ENCODE peak calls at places on chromosome 11, in ten cellular contexts. D is CD8-positive, alpha-beta T cell; Y is tibial nerve; Z is upper lobe of right lung; W is CD8-positive, alpha-beta memory T cell; O is Panc1; M is ovary; G is heart left ventricle; J is GM23248; R is stomach. L is an unnamed sample. For H3K4me1, the result is how much of the 10 kb centered on the place peaks cover.

GRCh38 chr11:60842688-60843605 is 1.0 kb downstream of the CCDC86 start:
- DNase-seq in D (no peak), Y (no peak), Z (no peak), W (no peak), O (no peak), M (no peak), G (no peak), J (peak), R (no peak), L (no peak)

GRCh38 chr11:70018816-70019215 is 59.3 kb upstream of the ANO1 start:
- DNase-seq in D (no peak), Y (no peak), Z (no peak), W (no peak), O (no peak), M (no peak), G (no peak), J (no peak), R (no peak), L (no peak)

GRCh38 chr11:44032304-44033085 is 15.3 kb upstream of the ACCSL start:
- DNase-seq in D (no peak), Y (no peak), Z (peak), W (no peak), O (no peak), M (no peak), G (peak), J (peak), R (no peak), L (no peak)

GRCh38 chr11:120272303-120272702 is 32.4 kb downstream of the POU2F3 start:
- DNase-seq in D (no peak), Y (no peak), Z (no peak), W (no peak), O (no peak), M (no peak), G (no peak), J (peak), R (no peak), L (no peak)

GRCh38 chr11:9144828-9145227 is 53.4 kb upstream of the SCUBE2 start:
- DNase-seq in D (no peak), Y (no peak), Z (no peak), W (no peak), O (no peak), M (no peak), G (no peak), J (no peak), R (no peak), L (no peak)

GRCh38 chr11:45688472-45689033 is 23.1 kb upstream of the CHST1 start:
- DNase-seq in D (no peak), Y (no peak), Z (no peak), W (no peak), O (no peak), M (no peak), G (no peak), J (no peak), R (no peak), L (no peak)

GRCh38 chr11:4059424-4059823 is 35.2 kb upstream of the RRM1 start:
- DNase-seq in D (no peak), Y (no peak), Z (no peak), W (no peak), O (no peak), M (no peak), G (no peak), J (no peak), R (no peak), L (no peak)

GRCh38 chr11:47324520-47324919 is 28.0 kb downstream of the MYBPC3 start:
- DNase-seq in D (no peak), Y (no peak), Z (no peak), W (no peak), O (no peak), M (no peak), G (no peak), J (no peak), R (no peak), L (no peak)

GRCh38 chr11:33373636-33374035 is 116.5 kb downstream of the HIPK3 start:
- DNase-seq in D (no peak), Y (no peak), Z (no peak), W (no peak), O (no peak), M (no peak), G (no peak), J (no peak), R (no peak), L (no peak)

GRCh38 chr11:81673001-81673400 is 1060.7 kb downstream of the FAM181B start:
- DNase-seq in D (no peak), Y (no peak), Z (no peak), W (no peak), O (no peak), M (no peak), G (no peak), J (peak), R (no peak), L (no peak)

GRCh38 chr11:32881286-32881685 is 11.3 kb upstream of the QSER1 start:
- DNase-seq in D (no peak), Y (no peak), Z (no peak), W (no peak), O (no peak), M (no peak), G (no peak), J (peak), R (no peak), L (no peak)

DNA sequence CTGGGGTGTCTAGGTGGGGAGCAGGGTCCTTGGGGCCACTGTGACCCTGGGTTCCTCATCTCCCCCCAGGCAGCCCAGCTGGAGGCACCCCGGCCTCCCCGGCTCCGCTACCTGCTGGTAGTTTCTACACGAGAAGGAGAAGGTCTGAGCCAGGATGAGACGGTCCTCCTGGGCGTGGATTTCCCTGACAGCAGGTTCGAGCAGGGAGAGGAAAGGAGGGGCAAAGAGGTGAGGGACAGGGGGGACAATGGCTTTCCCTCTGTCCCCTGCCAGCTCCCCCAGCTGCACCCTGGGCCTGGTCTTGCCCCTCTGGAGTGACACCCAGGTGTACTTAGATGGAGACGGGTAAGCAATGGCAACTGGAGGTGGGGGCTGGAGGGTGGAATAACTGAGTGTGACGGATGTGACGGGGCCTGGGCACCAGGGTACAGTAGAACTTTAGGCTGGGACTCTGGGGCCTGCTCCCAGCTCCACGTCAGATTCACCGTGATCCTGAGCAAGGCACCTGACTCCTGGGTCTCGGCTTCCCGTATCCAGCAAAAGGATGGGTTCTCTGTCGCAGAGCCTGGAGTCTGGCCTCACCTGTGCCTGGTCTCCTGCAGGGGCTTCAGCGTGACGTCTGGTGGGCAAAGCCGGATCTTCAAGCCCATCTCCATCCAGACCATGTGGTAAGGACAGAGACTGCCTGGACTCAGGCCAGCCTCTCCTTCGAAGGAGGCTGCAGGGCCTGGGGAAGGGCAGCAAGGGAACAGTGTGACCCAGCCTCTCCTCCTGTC is 3.6 kb downstream of the SSH3 start:
- DNase-seq in D (no peak), Y (no peak), Z (peak), W (no peak), O (no peak), M (no peak), G (no peak), J (no peak), R (peak), L (no peak)
- H3K4me1 ChIP-seq in D (under half), Y (under half), Z (under half), W (under half), O (under half), M (under half), G (under half), J (under half), R (under half), L (half or more)

GRCh38 chr11:117834838-117835443 is 10.4 kb upstream of the FXYD2 start:
- DNase-seq in D (no peak), Y (no peak), Z (no peak), W (peak), O (no peak), M (no peak), G (no peak), J (no peak), R (peak), L (no peak)
- H3K4me1 ChIP-seq in D (under half), Y (under half), Z (under half), W (under half), O (under half), M (under half), G (under half), J (under half), R (under half), L (under half)

DNA sequence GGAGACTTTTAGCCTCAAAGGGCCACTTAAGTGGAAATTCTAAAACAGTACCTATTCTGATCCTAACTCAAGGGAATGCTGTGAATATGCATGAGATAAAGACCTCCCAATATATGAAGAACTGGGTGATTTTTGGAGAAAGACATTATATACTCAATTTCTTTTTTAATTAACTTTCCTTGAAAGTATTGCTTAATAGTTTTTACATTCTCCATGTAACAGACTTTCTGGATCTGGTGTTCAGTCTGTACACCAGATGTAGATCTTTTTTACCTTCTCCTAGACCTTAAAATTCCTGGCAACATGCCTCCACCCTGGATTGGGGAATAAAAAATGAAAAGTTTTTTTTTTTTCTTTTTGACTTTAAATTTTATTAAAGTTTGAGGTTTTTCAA is 777 bp downstream of the NNMT start:
- DNase-seq in D (no peak), Y (no peak), Z (no peak), W (no peak), O (no peak), M (no peak), G (no peak), J (peak), R (no peak), L (no peak)
- H3K4me1 ChIP-seq in D (under half), Y (under half), Z (under half), W (under half), O (under half), M (under half), G (under half), J (under half), R (under half), L (under half)

GRCh38 chr11:19683141-19683805 is 29.4 kb upstream of the NAV2 start:
- DNase-seq in D (no peak), Y (peak), Z (no peak), W (no peak), O (no peak), M (no peak), G (peak), J (peak), R (no peak), L (no peak)
- H3K4me1 ChIP-seq in D (under half), Y (under half), Z (under half), W (under half), O (under half), M (under half), G (under half), J (under half), R (under half), L (half or more)

DNA sequence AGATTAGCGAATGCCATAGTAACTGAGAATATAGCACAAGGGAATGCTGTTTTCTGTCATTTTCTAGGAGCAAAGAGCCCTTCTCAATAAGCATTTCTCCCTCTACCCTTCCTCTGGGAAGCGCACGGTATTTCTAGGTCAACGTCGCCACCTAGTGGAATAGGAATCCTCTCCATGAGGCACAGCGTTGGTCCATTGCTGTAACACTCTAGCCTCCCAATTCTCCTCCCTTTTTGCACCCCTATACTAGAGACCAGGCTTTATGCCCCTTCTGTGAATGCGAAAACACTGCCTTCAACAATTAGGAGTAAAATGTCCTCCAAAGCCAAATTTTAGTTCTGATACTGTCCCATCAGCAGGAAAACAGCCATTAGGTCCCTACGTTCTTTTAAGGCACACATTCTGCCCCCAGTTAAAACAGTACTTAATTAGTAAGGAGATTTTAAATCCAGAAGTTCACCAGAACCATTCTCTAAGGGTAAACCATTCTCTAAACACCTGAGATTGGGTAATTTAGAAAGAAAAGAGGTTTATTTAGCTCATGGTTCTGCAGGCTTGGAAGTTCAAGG is 12.8 kb upstream of the HYLS1 start:
- DNase-seq in D (peak), Y (peak), Z (no peak), W (no peak), O (peak), M (peak), G (peak), J (peak), R (peak), L (no peak)
- H3K4me1 ChIP-seq in D (under half), Y (under half), Z (under half), W (under half), O (under half), M (under half), G (under half), J (under half), R (under half), L (under half)

GRCh38 chr11:10658621-10659338 is 34.8 kb downstream of the IRAG1 start:
- DNase-seq in D (no peak), Y (no peak), Z (no peak), W (no peak), O (no peak), M (no peak), G (no peak), J (no peak), R (no peak), L (no peak)
- H3K4me1 ChIP-seq in D (under half), Y (under half), Z (half or more), W (under half), O (under half), M (under half), G (half or more), J (half or more), R (half or more), L (half or more)

GRCh38 chr11:121421149-121421906 is 30.8 kb upstream of the SORL1 start:
- DNase-seq in D (no peak), Y (no peak), Z (no peak), W (no peak), O (no peak), M (no peak), G (no peak), J (peak), R (no peak), L (no peak)
- H3K4me1 ChIP-seq in D (half or more), Y (under half), Z (under half), W (half or more), O (under half), M (under half), G (half or more), J (under half), R (under half), L (under half)

DNA sequence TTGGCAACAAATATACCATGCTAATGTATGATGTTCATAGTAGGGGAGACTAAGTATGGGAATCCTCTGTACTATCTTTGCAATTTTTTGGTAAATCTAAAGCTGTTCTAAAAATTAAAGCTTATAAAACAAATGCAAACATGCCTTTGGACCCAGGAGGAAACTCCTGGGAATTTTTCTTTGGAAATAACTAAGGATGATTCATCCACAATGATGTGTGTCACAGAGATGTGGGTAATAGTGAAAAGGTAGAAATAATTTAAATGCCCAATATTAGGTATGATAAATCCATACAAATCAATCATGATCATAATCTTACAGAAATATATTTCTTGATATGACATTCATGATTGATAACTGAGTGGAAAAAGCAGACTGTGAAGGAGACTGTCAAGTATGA is 135.8 kb downstream of the TRIM44 start:
- DNase-seq in D (no peak), Y (no peak), Z (no peak), W (no peak), O (no peak), M (no peak), G (no peak), J (peak), R (no peak), L (no peak)
- H3K4me1 ChIP-seq in D (under half), Y (under half), Z (under half), W (under half), O (under half), M (under half), G (under half), J (under half), R (under half), L (half or more)

DNA sequence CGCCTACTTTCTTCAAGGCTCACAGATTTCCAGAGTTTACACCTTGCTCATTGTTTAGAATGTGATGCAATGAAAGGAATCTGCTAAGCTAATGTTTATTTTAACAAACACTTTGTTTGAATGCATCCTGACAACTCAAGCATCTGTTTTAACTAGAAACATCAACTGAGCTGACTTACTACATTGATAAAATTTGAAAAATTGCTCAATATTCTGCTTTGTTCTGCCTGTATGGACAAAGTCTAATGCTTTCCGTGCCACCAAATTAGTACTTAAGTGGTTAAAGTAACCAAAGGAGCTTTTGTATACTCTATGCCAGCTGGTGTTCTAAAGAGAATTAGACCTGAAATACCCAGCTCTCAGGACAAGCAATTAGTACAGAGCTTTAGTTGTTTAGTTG is 105.2 kb downstream of the MAML2 start:
- DNase-seq in D (no peak), Y (no peak), Z (no peak), W (no peak), O (no peak), M (no peak), G (no peak), J (no peak), R (no peak), L (no peak)
- H3K4me1 ChIP-seq in D (under half), Y (under half), Z (half or more), W (half or more), O (under half), M (under half), G (under half), J (half or more), R (under half), L (under half)

DNA sequence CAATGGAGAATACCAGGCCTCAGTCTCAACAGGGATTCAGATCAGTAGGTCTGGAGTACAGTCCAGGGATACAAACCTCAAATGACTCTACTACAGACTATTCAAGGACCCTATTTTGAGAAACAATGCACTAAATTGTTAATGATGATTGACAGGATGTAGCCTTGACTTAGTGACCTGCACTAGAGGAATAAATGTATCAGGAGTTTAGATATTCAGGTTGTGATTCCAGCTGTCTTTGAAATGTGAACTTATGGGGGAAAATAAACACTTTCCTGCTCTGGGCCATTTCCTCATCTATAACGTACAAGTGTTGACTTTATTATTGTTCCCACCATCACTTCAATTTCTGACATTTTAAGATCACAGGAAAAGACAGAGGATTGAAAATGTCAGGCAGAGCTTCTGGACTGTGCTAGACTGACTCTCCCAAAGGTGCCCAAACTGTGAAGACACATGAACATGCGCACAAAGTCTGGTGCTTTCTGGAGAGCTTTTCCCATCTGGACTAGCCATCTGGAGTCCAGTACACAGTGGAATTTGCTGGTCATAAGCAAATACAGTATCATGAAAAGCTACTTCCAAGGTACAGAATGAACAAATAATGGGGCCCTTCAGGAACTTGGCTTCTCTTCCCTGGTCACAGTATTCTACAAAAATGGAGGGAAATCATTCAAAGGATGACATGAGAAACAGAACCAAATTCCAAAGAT is 110.4 kb downstream of the USP35 start:
- DNase-seq in D (no peak), Y (no peak), Z (no peak), W (no peak), O (no peak), M (no peak), G (no peak), J (no peak), R (no peak), L (no peak)
- H3K4me1 ChIP-seq in D (under half), Y (under half), Z (under half), W (under half), O (under half), M (under half), G (under half), J (under half), R (under half), L (under half)